ENCODE peak calls at places on chromosomes 13 and 19, in four cellular contexts. One of them, this sample, is unnamed.
A peak's percentile ranks its signal among the peaks of the same experiment; 100 is the strongest.

GRCh38 chr13:76677047-76677446 is 209.2 kb downstream of the KCTD12 start:
- DNase-seq in H9: no peak
- DNase-seq in IMR-90: peak; percentile 43
- DNase-seq in H1: no peak
- DNase-seq in this sample: no peak

GRCh38 chr13:59734393-59734792 is 429.3 kb downstream of the DIAPH3 start:
- DNase-seq in H1: no peak
- DNase-seq in IMR-90: no peak
- DNase-seq in H9: no peak
- DNase-seq in this sample: peak; percentile 63

GRCh38 chr13:83980322-83980721 is 98.0 kb upstream of the SLITRK1 start:
- DNase-seq in H9: no peak
- DNase-seq in IMR-90: peak; percentile 0
- DNase-seq in H1: no peak
- DNase-seq in this sample: peak; percentile 1

GRCh38 chr13:112733661-112734379 is 44.0 kb downstream of the ATP11A start:
- DNase-seq in H1: no peak
- DNase-seq in IMR-90: no peak
- DNase-seq in H9: peak; percentile 84
- DNase-seq in this sample: peak; percentile 65

GRCh38 chr19:52722062-52723005 is 12.5 kb downstream of the ZNF611 start:
- DNase-seq in H1: no peak
- DNase-seq in IMR-90: peak; percentile 93
- DNase-seq in H9: no peak
- DNase-seq in this sample: no peak

GRCh38 chr13:41552031-41552430 is 94.7 kb downstream of the RGCC start:
- DNase-seq in IMR-90: no peak
- DNase-seq in H1: no peak
- DNase-seq in H9: no peak
- DNase-seq in this sample: no peak

GRCh38 chr13:57630661-57631606 is 610 bp upstream of the PCDH17 start:
- DNase-seq in H1: peak; percentile 49
- DNase-seq in IMR-90: no peak
- DNase-seq in H9: peak; percentile 35
- DNase-seq in this sample: peak; percentile 30

GRCh38 chr19:13156968-13157882 is 7.0 kb downstream of the IER2 start:
- DNase-seq in IMR-90: no peak
- DNase-seq in H1: no peak
- DNase-seq in H9: no peak
- DNase-seq in this sample: no peak

GRCh38 chr13:85230754-85231153 is 568.5 kb downstream of the SLITRK6 start:
- DNase-seq in H1: no peak
- DNase-seq in H9: no peak
- DNase-seq in IMR-90: peak; percentile 72
- DNase-seq in this sample: no peak

GRCh38 chr13:60627071-60627686 is 230.2 kb downstream of the TDRD3 start:
- DNase-seq in IMR-90: peak; percentile 3
- DNase-seq in H1: peak; percentile 83
- DNase-seq in H9: peak; percentile 73
- DNase-seq in this sample: peak; percentile 70

GRCh38 chr13:113992276-113993005 is 18.6 kb upstream of the C13orf46 start:
- DNase-seq in IMR-90: no peak
- DNase-seq in H9: no peak
- DNase-seq in H1: no peak
- DNase-seq in this sample: no peak

GRCh38 chr19:40605201-40605971 is 4.2 kb downstream of the LTBP4 start:
- DNase-seq in IMR-90: peak; percentile 31
- DNase-seq in H1: peak; percentile 81
- DNase-seq in H9: peak; percentile 76
- DNase-seq in this sample: peak; percentile 79

GRCh38 chr13:46561691-46562090 is 8.7 kb downstream of the LRCH1 start:
- DNase-seq in IMR-90: peak; percentile 70
- DNase-seq in H9: no peak
- DNase-seq in H1: no peak
- DNase-seq in this sample: no peak

GRCh38 chr13:42284068-42284467 is 12.1 kb downstream of the AKAP11 start:
- DNase-seq in H9: no peak
- DNase-seq in H1: no peak
- DNase-seq in IMR-90: no peak
- DNase-seq in this sample: no peak

GRCh38 chr19:6714749-6715555 is 5.5 kb downstream of the C3 start:
- DNase-seq in IMR-90: no peak
- DNase-seq in H1: no peak
- DNase-seq in H9: no peak
- DNase-seq in this sample: no peak

GRCh38 chr19:39113199-39113598 is 12.4 kb upstream of the PAK4 start:
- DNase-seq in H1: no peak
- DNase-seq in H9: no peak
- DNase-seq in IMR-90: no peak
- DNase-seq in this sample: no peak

GRCh38 chr13:83211301-83211700 is 671.0 kb downstream of the SLITRK1 start:
- DNase-seq in H1: no peak
- DNase-seq in H9: no peak
- DNase-seq in IMR-90: peak; percentile 70
- DNase-seq in this sample: no peak

GRCh38 chr13:81874681-81875661 is 1534.0 kb upstream of the SPRY2 start:
- DNase-seq in H9: peak; percentile 93
- DNase-seq in IMR-90: no peak
- DNase-seq in H1: peak; percentile 63
- DNase-seq in this sample: peak; percentile 100

GRCh38 chr19:19637186-19637522 is 6.3 kb downstream of the GMIP start:
- DNase-seq in H9: no peak
- DNase-seq in IMR-90: no peak
- DNase-seq in H1: no peak
- DNase-seq in this sample: no peak

GRCh38 chr13:44934724-44935123 is 54.5 kb downstream of the NUFIP1 start:
- DNase-seq in H9: no peak
- DNase-seq in H1: no peak
- DNase-seq in IMR-90: peak; percentile 67
- DNase-seq in this sample: no peak

GRCh38 chr13:40272776-40273139 is 393.7 kb downstream of the FOXO1 start:
- DNase-seq in H1: no peak
- DNase-seq in IMR-90: peak; percentile 8
- DNase-seq in H9: no peak
- DNase-seq in this sample: no peak

GRCh38 chr19:51772977-51773376 is 12.0 kb downstream of the FPR2 start:
- DNase-seq in IMR-90: no peak
- DNase-seq in H9: no peak
- DNase-seq in H1: no peak
- DNase-seq in this sample: no peak

GRCh38 chr19:35545001-35545854 is at the start of gene TMEM147:
- DNase-seq in H9: peak; percentile 93
- DNase-seq in IMR-90: peak; percentile 85
- DNase-seq in H1: peak; percentile 95
- DNase-seq in this sample: peak; percentile 92

GRCh38 chr19:45023048-45023447 is 15.8 kb upstream of the CLASRP start:
- DNase-seq in IMR-90: no peak
- DNase-seq in H9: no peak
- DNase-seq in H1: no peak
- DNase-seq in this sample: no peak

GRCh38 chr19:6092329-6093286 is 17.7 kb downstream of the RFX2 start:
- DNase-seq in H1: no peak
- DNase-seq in IMR-90: peak; percentile 88
- DNase-seq in H9: peak; percentile 76
- DNase-seq in this sample: peak; percentile 88

GRCh38 chr13:109836629-109837607 is 50.5 kb upstream of the IRS2 start:
- DNase-seq in H9: no peak
- DNase-seq in H1: no peak
- DNase-seq in IMR-90: no peak
- DNase-seq in this sample: no peak

GRCh38 chr13:38173403-38173802 is 176.2 kb upstream of the UFM1 start:
- DNase-seq in H1: no peak
- DNase-seq in IMR-90: no peak
- DNase-seq in H9: peak; percentile 29
- DNase-seq in this sample: peak; percentile 9

GRCh38 chr19:55616395-55616875 is 7.9 kb downstream of the ZNF784 start:
- DNase-seq in H1: peak; percentile 45
- DNase-seq in H9: no peak
- DNase-seq in IMR-90: no peak
- DNase-seq in this sample: no peak
- H3K56ac ChIP-seq in H1: no peak overlapping the region
- H3K56ac ChIP-seq in H9: no peak overlapping the region
- H3K56ac ChIP-seq in IMR-90: no peak overlapping the region
- H3K56ac ChIP-seq in this sample: no peak overlapping the region

DNA sequence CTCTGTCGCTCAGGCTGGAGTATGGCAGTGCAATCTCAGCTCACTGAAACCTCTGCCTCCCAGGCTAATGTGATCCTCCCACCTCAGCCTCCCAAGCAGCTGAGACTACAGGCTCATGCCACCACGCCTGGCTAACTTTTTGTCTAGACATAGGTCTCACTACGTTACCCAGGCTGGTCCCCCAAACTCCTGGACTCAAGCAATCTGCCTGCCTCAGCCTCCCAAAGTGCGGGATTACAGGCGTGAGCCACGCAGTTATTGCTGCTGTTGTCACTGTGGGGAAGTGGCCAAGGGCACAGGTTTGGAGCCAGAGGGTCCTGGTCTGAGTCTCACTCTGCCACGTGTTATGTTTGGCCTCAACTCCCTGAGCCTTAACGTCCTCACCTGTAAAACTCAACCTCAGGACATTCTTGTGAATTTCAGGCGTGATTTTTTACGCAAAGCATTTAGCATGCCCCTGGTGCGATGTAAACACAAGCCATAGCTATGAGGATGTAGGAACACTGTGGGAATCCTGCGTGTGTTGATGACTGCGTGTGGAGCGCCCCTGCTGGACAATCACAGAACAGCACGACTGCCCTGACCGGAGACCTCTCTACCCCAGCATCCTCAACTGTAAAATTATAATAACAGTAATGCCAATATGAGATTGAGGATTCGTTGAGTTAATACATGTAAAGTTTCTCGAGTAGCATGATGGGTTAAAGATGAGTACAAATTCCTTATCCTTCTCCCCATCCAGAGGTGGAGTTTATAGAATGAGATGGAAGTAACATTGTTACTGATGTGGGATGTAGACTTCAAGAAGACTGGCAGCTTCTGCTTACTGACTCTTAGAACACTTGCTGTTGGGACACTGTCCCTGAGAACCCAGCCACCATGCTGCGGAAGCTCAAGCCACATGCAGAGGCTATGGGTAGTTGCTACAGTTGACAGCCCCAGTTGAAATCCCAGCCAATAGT is 41.8 kb upstream of the PNMA8B start:
- DNase-seq in H1: peak; percentile 93
- DNase-seq in H9: peak; percentile 68
- DNase-seq in IMR-90: peak; percentile 29
- DNase-seq in this sample: peak; percentile 52
- H3K56ac ChIP-seq in H1: no peak overlapping the region
- H3K56ac ChIP-seq in H9: no peak overlapping the region
- H3K56ac ChIP-seq in IMR-90: no peak overlapping the region
- H3K56ac ChIP-seq in this sample: no peak overlapping the region

GRCh38 chr19:38015771-38016170 is 108.8 kb downstream of the SIPA1L3 start:
- DNase-seq in IMR-90: no peak
- DNase-seq in H1: no peak
- DNase-seq in H9: no peak
- DNase-seq in this sample: no peak
- H3K56ac ChIP-seq in IMR-90: no peak overlapping the region
- H3K56ac ChIP-seq in H1: no peak overlapping the region
- H3K56ac ChIP-seq in H9: no peak overlapping the region
- H3K56ac ChIP-seq in this sample: no peak overlapping the region

GRCh38 chr13:97346561-97347254 is 87.3 kb upstream of the RAP2A start:
- DNase-seq in IMR-90: no peak
- DNase-seq in H9: no peak
- DNase-seq in H1: no peak
- DNase-seq in this sample: no peak
- H3K56ac ChIP-seq in IMR-90: no peak overlapping the region
- H3K56ac ChIP-seq in H9: no peak overlapping the region
- H3K56ac ChIP-seq in H1: peak overlapping the region; percentile 64
- H3K56ac ChIP-seq in this sample: no peak overlapping the region

DNA sequence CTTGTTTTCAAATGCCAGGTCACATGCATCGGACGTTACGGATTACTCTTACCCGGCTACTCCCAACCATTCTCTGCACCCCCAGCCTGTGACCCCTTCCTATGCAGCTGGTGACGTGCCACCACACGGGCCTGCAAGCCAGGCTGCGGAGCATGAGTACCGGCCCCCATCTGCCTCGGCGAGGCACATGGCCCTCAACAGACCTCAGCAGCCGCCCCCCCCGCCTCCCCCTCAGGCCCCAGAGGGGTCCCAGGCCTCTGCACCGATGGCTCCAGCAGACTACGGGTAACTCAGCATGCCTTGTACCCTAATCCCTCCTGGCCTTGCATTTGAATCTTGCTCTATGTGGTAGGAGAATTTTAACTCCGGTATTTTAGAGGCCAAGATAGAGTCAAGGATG is 79.5 kb downstream of the GPR12 start:
- DNase-seq in H9: no peak
- DNase-seq in H1: no peak
- DNase-seq in IMR-90: no peak
- DNase-seq in this sample: no peak
- H3K56ac ChIP-seq in H9: no peak overlapping the region
- H3K56ac ChIP-seq in H1: no peak overlapping the region
- H3K56ac ChIP-seq in IMR-90: no peak overlapping the region
- H3K56ac ChIP-seq in this sample: no peak overlapping the region

GRCh38 chr19:33551676-33552075 is 30.1 kb upstream of the PEPD start:
- DNase-seq in H9: no peak
- DNase-seq in IMR-90: no peak
- DNase-seq in H1: no peak
- DNase-seq in this sample: no peak

GRCh38 chr19:33553530-33554310 is 32.1 kb upstream of the PEPD start:
- DNase-seq in H1: no peak
- DNase-seq in H9: no peak
- DNase-seq in IMR-90: no peak
- DNase-seq in this sample: no peak

GRCh38 chr19:33554391-33554790 is 32.8 kb upstream of the PEPD start:
- DNase-seq in IMR-90: no peak
- DNase-seq in H9: no peak
- DNase-seq in H1: no peak
- DNase-seq in this sample: no peak

GRCh38 chr19:33552191-33552927 is 30.8 kb upstream of the PEPD start:
- DNase-seq in IMR-90: no peak
- DNase-seq in H1: no peak
- DNase-seq in H9: no peak
- DNase-seq in this sample: no peak

DNA sequence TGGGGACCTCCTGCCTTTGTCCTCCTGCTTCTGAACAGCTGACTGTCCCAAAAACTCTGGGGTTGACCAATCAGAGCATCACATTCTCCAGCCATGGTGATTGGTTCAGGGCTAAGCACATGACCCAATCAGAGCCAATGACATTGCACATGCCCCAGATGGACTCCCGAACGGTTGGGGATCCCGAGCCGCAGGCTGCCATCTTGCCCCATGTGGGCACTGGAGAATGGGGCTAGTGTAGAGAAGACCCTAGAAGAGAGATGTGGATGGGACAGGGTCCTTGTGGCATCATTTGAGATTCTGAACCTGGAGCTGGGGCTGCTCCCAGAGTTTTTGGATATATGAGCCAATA is 31.3 kb upstream of the PEPD start:
- DNase-seq in IMR-90: no peak
- DNase-seq in H1: no peak
- DNase-seq in H9: no peak
- DNase-seq in this sample: no peak
- H3K56ac ChIP-seq in IMR-90: no peak overlapping the region
- H3K56ac ChIP-seq in H1: no peak overlapping the region
- H3K56ac ChIP-seq in H9: no peak overlapping the region
- H3K56ac ChIP-seq in this sample: no peak overlapping the region